ENCODE peak calls at places on chromosomes 2 and 18, in six cellular contexts. T is heart left ventricle, A is GM23248, J is SK-N-SH, N is PC-9, B is aorta. F is an unnamed sample.
A peak's percentile ranks its signal among the peaks of the same experiment; 100 is the strongest.

GRCh38 chr2:107036293-107036692 is 150.3 kb upstream of the ST6GAL2 start:
- DNase-seq in T (peak; percentile 23), A (no peak), J (no peak), N (no peak), B (peak; percentile 66), F (no peak)

GRCh38 chr2:217064234-217065103 is 204.6 kb upstream of the TNP1 start:
- DNase-seq in T (peak; percentile 47), A (peak; percentile 68), J (no peak), N (no peak), B (no peak), F (peak; percentile 42)

GRCh38 chr18:7117390-7118355 is at the start of gene LAMA1:
- DNase-seq in T (peak; percentile 11), A (peak; percentile 45), J (peak; percentile 89), N (no peak), B (no peak), F (peak; percentile 95)

GRCh38 chr2:28586864-28587263 is 91.0 kb downstream of the PLB1 start:
- DNase-seq in T (no peak), A (no peak), J (no peak), N (no peak), B (no peak), F (no peak)

GRCh38 chr18:8813621-8814020 is 108.3 kb downstream of the MTCL1 start:
- DNase-seq in T (no peak), A (peak; percentile 39), J (no peak), N (no peak), B (no peak), F (no peak)

GRCh38 chr18:21853020-21853419 is 112.4 kb downstream of the MIB1 start:
- DNase-seq in T (no peak), A (no peak), J (no peak), N (no peak), B (no peak), F (no peak)

GRCh38 chr2:50438293-50438692 is 593.6 kb downstream of the NRXN1 start:
- DNase-seq in T (no peak), A (no peak), J (no peak), N (no peak), B (no peak), F (no peak)

GRCh38 chr2:1972428-1972827 is 228.1 kb upstream of the PXDN start:
- DNase-seq in T (peak; percentile 35), A (peak; percentile 14), J (peak; percentile 87), N (no peak), B (no peak), F (no peak)

GRCh38 chr2:62219407-62220159 is 23.7 kb downstream of the B3GNT2 start:
- DNase-seq in T (no peak), A (no peak), J (no peak), N (no peak), B (no peak), F (no peak)

GRCh38 chr2:102200539-102200938 is 13.7 kb downstream of the IL1RL2 start:
- DNase-seq in T (no peak), A (no peak), J (no peak), N (no peak), B (no peak), F (no peak)

GRCh38 chr2:223053431-223054192 is 1.6 kb downstream of the KCNE4 start:
- DNase-seq in T (no peak), A (no peak), J (no peak), N (no peak), B (peak; percentile 51), F (no peak)

GRCh38 chr2:73009177-73009839 is 62.2 kb downstream of the SFXN5 start:
- DNase-seq in T (no peak), A (no peak), J (no peak), N (no peak), B (no peak), F (no peak)

GRCh38 chr2:43759195-43759594 is 14.6 kb upstream of the DYNC2LI1 start:
- DNase-seq in T (no peak), A (peak; percentile 89), J (no peak), N (peak; percentile 12), B (no peak), F (no peak)

GRCh38 chr2:10405441-10405840 is 42.7 kb downstream of the ODC1 start:
- DNase-seq in T (peak; percentile 40), A (peak; percentile 99), J (peak; percentile 84), N (peak; percentile 90), B (peak; percentile 90), F (no peak)

GRCh38 chr18:47457614-47458013 is 206.2 kb upstream of the SKOR2 start:
- DNase-seq in T (no peak), A (no peak), J (no peak), N (no peak), B (no peak), F (no peak)

GRCh38 chr18:48238636-48239035 is 170.5 kb downstream of the ZBTB7C start:
- DNase-seq in T (no peak), A (no peak), J (no peak), N (peak; percentile 43), B (no peak), F (no peak)

GRCh38 chr2:46377287-46377605 is 80.0 kb downstream of the EPAS1 start:
- DNase-seq in T (no peak), A (no peak), J (peak; percentile 47), N (no peak), B (no peak), F (peak; percentile 61)

GRCh38 chr2:50385361-50385760 is 646.6 kb downstream of the NRXN1 start:
- DNase-seq in T (no peak), A (no peak), J (no peak), N (no peak), B (no peak), F (no peak)

GRCh38 chr18:813405-814071 is 1.5 kb upstream of the YES1 start:
- DNase-seq in T (no peak), A (no peak), J (no peak), N (no peak), B (no peak), F (no peak)

GRCh38 chr2:151200844-151201243 is 60.8 kb downstream of the RBM43 start:
- DNase-seq in T (no peak), A (no peak), J (no peak), N (no peak), B (no peak), F (no peak)

GRCh38 chr2:221822416-221822815 is 250.3 kb upstream of the EPHA4 start:
- DNase-seq in T (no peak), A (peak; percentile 33), J (no peak), N (no peak), B (no peak), F (no peak)

GRCh38 chr2:179614121-179614520 is 247.3 kb downstream of the ZNF385B start:
- DNase-seq in T (no peak), A (peak; percentile 58), J (no peak), N (no peak), B (no peak), F (no peak)

GRCh38 chr2:234953116-234954031 is 1.6 kb downstream of the SH3BP4 start:
- DNase-seq in T (no peak), A (peak; percentile 70), J (no peak), N (peak; percentile 42), B (no peak), F (peak; percentile 27)

GRCh38 chr2:205687018-205687956 is 5.0 kb downstream of the NRP2 start:
- DNase-seq in T (no peak), A (no peak), J (no peak), N (no peak), B (no peak), F (peak; percentile 36)

GRCh38 chr2:205688417-205689200 is 6.3 kb downstream of the NRP2 start:
- DNase-seq in T (no peak), A (no peak), J (no peak), N (no peak), B (no peak), F (no peak)

GRCh38 chr2:205684871-205685313 is 2.6 kb downstream of the NRP2 start:
- DNase-seq in T (no peak), A (no peak), J (no peak), N (no peak), B (peak; percentile 67), F (peak; percentile 80)

GRCh38 chr2:205685314-205686230 is 3.3 kb downstream of the NRP2 start:
- DNase-seq in T (no peak), A (peak; percentile 87), J (peak; percentile 76), N (peak; percentile 57), B (peak; percentile 72), F (peak; percentile 85)

DNA sequence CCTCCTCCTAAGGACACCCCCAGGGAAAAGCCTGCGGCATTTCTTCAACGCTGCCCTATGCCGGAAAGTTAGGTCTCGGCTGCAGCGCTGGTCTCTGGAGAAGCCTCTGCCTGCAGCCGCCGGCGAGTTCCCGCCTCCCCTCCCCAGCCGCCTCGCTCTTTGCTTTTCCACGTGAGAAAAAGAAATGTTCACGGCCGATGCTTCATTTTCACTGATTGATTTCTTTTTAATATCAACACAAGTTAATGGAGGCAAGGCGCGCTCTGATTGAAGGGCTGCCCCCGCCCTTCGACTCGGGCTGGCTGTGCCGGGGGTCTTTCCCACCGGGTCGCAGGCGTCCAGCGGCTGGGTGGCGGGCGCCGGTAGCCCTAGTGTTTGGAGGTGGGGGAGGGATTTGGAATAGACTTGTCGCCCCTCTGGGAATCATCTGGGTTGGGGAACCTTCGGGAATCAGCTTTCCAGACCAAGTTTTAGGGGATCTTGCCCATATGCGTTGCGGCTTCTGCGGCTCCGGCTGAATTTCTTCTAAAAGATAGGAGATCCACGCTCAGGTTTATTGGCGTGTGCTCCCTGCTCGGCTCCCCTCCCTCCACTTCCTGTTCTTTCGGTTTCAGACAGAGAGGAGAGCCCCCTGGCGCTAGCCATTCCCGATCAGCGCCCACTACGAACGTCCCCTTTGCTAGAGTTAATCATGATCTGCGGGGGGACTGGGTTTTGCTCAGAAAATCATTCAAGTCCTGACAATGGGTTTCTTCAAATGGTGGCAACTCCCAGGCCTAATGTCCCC is 4.1 kb downstream of the NRP2 start:
- DNase-seq in T (no peak), A (peak; percentile 57), J (peak; percentile 69), N (no peak), B (peak; percentile 63), F (peak; percentile 71)
- H3K27me3 ChIP-seq in T (peaks cover 4% of the 10 kb centered on the region), A (no peaks in the 10 kb centered on the region), J (no peaks in the 10 kb centered on the region), N (no peaks in the 10 kb centered on the region), B (no peaks in the 10 kb centered on the region), F (peaks cover 32% of the 10 kb centered on the region)

GRCh38 chr2:63668464-63668863 is 79.7 kb downstream of the MDH1 start:
- DNase-seq in T (no peak), A (no peak), J (no peak), N (no peak), B (no peak), F (no peak)
- H3K4me3 ChIP-seq in T (no peak overlapping the region), A (no peak overlapping the region), J (no peak overlapping the region), N (no peak overlapping the region), B (no peak overlapping the region), F (no peak overlapping the region)

DNA sequence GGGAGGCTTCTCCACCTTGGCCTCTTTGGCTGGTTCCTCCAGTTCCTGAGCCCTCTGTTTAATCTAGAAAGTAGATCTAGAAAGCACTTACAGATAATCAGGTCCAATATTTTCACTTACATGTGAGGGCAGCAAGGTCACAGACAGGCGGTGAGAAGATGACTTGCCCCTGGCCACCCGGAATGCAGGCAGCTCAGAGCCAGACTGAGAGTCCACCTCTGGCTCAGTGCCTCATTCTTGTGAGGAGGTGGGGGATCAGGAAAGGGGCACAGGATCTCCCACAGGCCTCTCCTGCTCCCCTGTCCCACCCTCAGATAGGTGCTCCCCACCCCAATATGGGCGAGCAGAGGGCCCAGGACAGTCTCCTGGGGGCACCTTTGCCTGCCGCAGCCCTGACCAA is 5.8 kb downstream of the WNT6 start:
- DNase-seq in T (no peak), A (no peak), J (peak; percentile 22), N (no peak), B (no peak), F (no peak)
- H3K27me3 ChIP-seq in T (peaks cover 19% of the 10 kb centered on the region), A (peaks cover 72% of the 10 kb centered on the region), J (peaks cover 37% of the 10 kb centered on the region), N (peaks cover under 1% of the 10 kb centered on the region), B (no peaks in the 10 kb centered on the region), F (peaks cover 84% of the 10 kb centered on the region)

DNA sequence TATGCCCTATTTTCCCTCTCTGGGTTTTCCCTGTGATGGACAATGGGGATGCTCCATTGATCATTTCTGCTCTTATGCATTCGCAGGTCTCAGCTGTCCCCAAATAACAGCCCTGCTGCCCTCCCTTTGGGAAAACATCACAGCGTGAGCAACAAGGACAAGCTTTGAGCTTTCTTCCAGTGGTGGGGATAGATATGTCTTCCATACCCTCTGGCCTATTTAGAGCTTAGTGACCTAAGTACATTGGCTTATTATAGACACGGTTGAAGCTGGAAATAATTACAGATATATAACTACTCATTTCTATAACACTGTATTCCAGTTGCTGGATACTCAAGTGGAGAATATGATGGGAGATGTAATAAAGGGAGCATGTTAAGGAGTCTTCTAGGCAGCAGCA is 304.3 kb upstream of the MGAT5 start:
- DNase-seq in T (no peak), A (no peak), J (no peak), N (no peak), B (no peak), F (no peak)
- H3K4me3 ChIP-seq in T (no peak overlapping the region), A (no peak overlapping the region), J (no peak overlapping the region), N (no peak overlapping the region), B (no peak overlapping the region), F (no peak overlapping the region)